ENCODE peak calls at places on chromosomes 2 and 18, in five cellular contexts. B is GM13976, Q is left ventricle myocardium superior, D is epithelial cell of prostate, J is type B pancreatic cell. N is an unnamed sample.

GRCh38 chr2:200662727-200663126 is 76.9 kb downstream of the AOX1 start:
- DNase-seq in B (no peak), Q (no peak), D (peak), J (no peak), N (no peak)

GRCh38 chr2:235946590-235946989 is 221.6 kb downstream of the GBX2 start:
- DNase-seq in B (no peak), Q (no peak), D (no peak), J (no peak), N (no peak)

GRCh38 chr18:76588591-76589303 is 93.7 kb upstream of the ZNF516 start:
- DNase-seq in B (no peak), Q (no peak), D (no peak), J (peak), N (peak)

GRCh38 chr2:233990261-233990798 is 60.2 kb upstream of the SPP2 start:
- DNase-seq in B (no peak), Q (no peak), D (no peak), J (no peak), N (no peak)

GRCh38 chr2:227608469-227609338 is 5.9 kb downstream of the SCYGR3 start:
- DNase-seq in B (peak), Q (no peak), D (no peak), J (no peak), N (no peak)

GRCh38 chr18:62327977-62328376 is 2.9 kb downstream of the TNFRSF11A start:
- DNase-seq in B (no peak), Q (no peak), D (no peak), J (no peak), N (no peak)

GRCh38 chr18:77080283-77080682 is 52.3 kb downstream of the MBP start:
- DNase-seq in B (peak), Q (peak), D (no peak), J (no peak), N (no peak)

GRCh38 chr2:96156926-96157648 is 11.8 kb upstream of the DUSP2 start:
- DNase-seq in B (peak), Q (peak), D (no peak), J (peak), N (no peak)

GRCh38 chr18:12564861-12565260 is 93.0 kb downstream of the SPIRE1 start:
- DNase-seq in B (no peak), Q (no peak), D (no peak), J (no peak), N (no peak)

GRCh38 chr18:54260376-54261072 is 8.8 kb upstream of the POLI start:
- DNase-seq in B (no peak), Q (no peak), D (peak), J (no peak), N (no peak)

GRCh38 chr18:27608742-27609141 is 423.6 kb upstream of the CHST9 start:
- DNase-seq in B (no peak), Q (no peak), D (no peak), J (no peak), N (no peak)

GRCh38 chr18:48794251-48794970 is 156.4 kb downstream of the SMAD7 start:
- DNase-seq in B (no peak), Q (no peak), D (no peak), J (no peak), N (no peak)

GRCh38 chr2:215536476-215536875 is 100.6 kb upstream of the FN1 start:
- DNase-seq in B (no peak), Q (no peak), D (no peak), J (no peak), N (no peak)

GRCh38 chr18:48729421-48729820 is 190.6 kb downstream of the CTIF start:
- DNase-seq in B (no peak), Q (no peak), D (no peak), J (no peak), N (no peak)

GRCh38 chr18:49563130-49563540 is 1.3 kb downstream of the LIPG start:
- DNase-seq in B (no peak), Q (no peak), D (peak), J (no peak), N (no peak)

GRCh38 chr2:9565436-9566153 is 10.0 kb upstream of the ADAM17 start:
- DNase-seq in B (no peak), Q (peak), D (peak), J (no peak), N (peak)

GRCh38 chr2:567865-568638 is 109.2 kb downstream of the TMEM18 start:
- DNase-seq in B (no peak), Q (peak), D (peak), J (no peak), N (peak)

GRCh38 chr2:223643310-223643709 is 41.1 kb upstream of the SCG2 start:
- DNase-seq in B (no peak), Q (no peak), D (no peak), J (no peak), N (no peak)

GRCh38 chr2:96665083-96665569 is 22.6 kb downstream of the FER1L5 start:
- DNase-seq in B (no peak), Q (no peak), D (peak), J (no peak), N (no peak)

GRCh38 chr2:232362174-232362913 is 16.2 kb upstream of the ALPP start:
- DNase-seq in B (no peak), Q (no peak), D (no peak), J (no peak), N (no peak)

GRCh38 chr2:241702405-241703127 is 727 bp downstream of the ING5 start:
- DNase-seq in B (peak), Q (peak), D (no peak), J (peak), N (peak)

GRCh38 chr2:39512434-39512935 is 75.4 kb upstream of the MAP4K3 start:
- DNase-seq in B (no peak), Q (peak), D (no peak), J (no peak), N (no peak)

GRCh38 chr2:240232961-240233890 is 92.8 kb upstream of the OTOS start:
- DNase-seq in B (peak), Q (peak), D (peak), J (peak), N (peak)

GRCh38 chr2:20483496-20483895 is 36.6 kb downstream of the RHOB start:
- DNase-seq in B (no peak), Q (peak), D (no peak), J (peak), N (no peak)

GRCh38 chr18:34131008-34131407 is 93.7 kb downstream of the NOL4 start:
- DNase-seq in B (no peak), Q (no peak), D (no peak), J (no peak), N (no peak)

GRCh38 chr2:177419274-177419673 is 26.7 kb downstream of the AGPS start:
- DNase-seq in B (no peak), Q (no peak), D (peak), J (no peak), N (no peak)

GRCh38 chr18:47113796-47114540 is 36.3 kb downstream of the HDHD2 start:
- DNase-seq in B (no peak), Q (no peak), D (no peak), J (no peak), N (no peak)

GRCh38 chr2:17706845-17707244 is 46.8 kb downstream of the SMC6 start:
- DNase-seq in B (no peak), Q (no peak), D (no peak), J (no peak), N (no peak)

GRCh38 chr2:200703132-200703925 is 108.4 kb upstream of the BZW1 start:
- DNase-seq in B (peak), Q (no peak), D (no peak), J (no peak), N (no peak)

GRCh38 chr2:143029141-143029540 is 100.1 kb upstream of the ARHGAP15 start:
- DNase-seq in B (no peak), Q (no peak), D (no peak), J (no peak), N (no peak)

N was measured in osteocyte.